ENCODE peak calls at places on chromosomes 1 and 21, in five cellular contexts. H is GM13976, O is glomerular endothelial cell, B is BJ, W is AG04450. I is an unnamed sample.

GRCh38 chr1:246214708-246215504 is 292.2 kb downstream of the SMYD3 start:
- DNase-seq in H (peak), O (peak), B (peak), W (peak), I (peak)

GRCh38 chr1:234699795-234700665 is 90.1 kb upstream of the IRF2BP2 start:
- DNase-seq in H (peak), O (no peak), B (peak), W (no peak), I (no peak)

GRCh38 chr1:155133799-155134281 is 1.8 kb upstream of the SLC50A1 start:
- DNase-seq in H (no peak), O (no peak), B (no peak), W (no peak), I (no peak)

GRCh38 chr1:159054427-159054826 is 22.1 kb downstream of the AIM2 start:
- DNase-seq in H (no peak), O (no peak), B (no peak), W (no peak), I (no peak)

GRCh38 chr1:6490181-6491075 is 1.0 kb downstream of the PLEKHG5 start:
- DNase-seq in H (peak), O (no peak), B (no peak), W (peak), I (peak)

GRCh38 chr1:109080441-109081082 is 4.8 kb upstream of the TAF13 start:
- DNase-seq in H (no peak), O (no peak), B (no peak), W (no peak), I (no peak)

GRCh38 chr21:31498985-31499384 is 154.9 kb upstream of the TIAM1 start:
- DNase-seq in H (no peak), O (no peak), B (no peak), W (no peak), I (no peak)

GRCh38 chr1:39892611-39893595 is 8.8 kb downstream of the MYCL start:
- DNase-seq in H (no peak), O (no peak), B (peak), W (peak), I (no peak)

GRCh38 chr1:221149676-221150075 is 270.4 kb downstream of the HLX start:
- DNase-seq in H (no peak), O (no peak), B (no peak), W (no peak), I (no peak)

GRCh38 chr1:229895605-229896004 is 171.4 kb upstream of the GALNT2 start:
- DNase-seq in H (no peak), O (no peak), B (no peak), W (no peak), I (no peak)

GRCh38 chr1:1775364-1776226 is 2.7 kb downstream of the NADK start:
- DNase-seq in H (no peak), O (no peak), B (no peak), W (no peak), I (no peak)

GRCh38 chr1:42853116-42853884 is 6.9 kb downstream of the ZNF691 start:
- DNase-seq in H (no peak), O (no peak), B (no peak), W (no peak), I (no peak)

GRCh38 chr1:18553388-18553787 is 72.7 kb downstream of the KLHDC7A start:
- DNase-seq in H (no peak), O (no peak), B (no peak), W (no peak), I (no peak)

GRCh38 chr1:115323366-115324004 is 14.6 kb downstream of the NGF start:
- DNase-seq in H (no peak), O (no peak), B (no peak), W (no peak), I (no peak)

GRCh38 chr1:59645893-59646292 is 168.9 kb upstream of the HOOK1 start:
- DNase-seq in H (no peak), O (no peak), B (peak), W (peak), I (peak)

GRCh38 chr1:79197421-79197820 is 190.9 kb upstream of the ADGRL4 start:
- DNase-seq in H (no peak), O (no peak), B (no peak), W (no peak), I (peak)

GRCh38 chr1:200379431-200379755 is 30.4 kb downstream of the ZNF281 start:
- DNase-seq in H (no peak), O (no peak), B (peak), W (peak), I (peak)

GRCh38 chr1:71766748-71767147 is 515.6 kb downstream of the NEGR1 start:
- DNase-seq in H (no peak), O (no peak), B (no peak), W (no peak), I (no peak)

GRCh38 chr1:153626929-153627796 is at the start of gene S100A13:
- DNase-seq in H (peak), O (peak), B (peak), W (peak), I (peak)

GRCh38 chr1:224211262-224211962 is 28.4 kb downstream of the DEGS1 start:
- DNase-seq in H (no peak), O (no peak), B (no peak), W (peak), I (peak)

GRCh38 chr1:61659061-61659460 is 65.9 kb downstream of the TM2D1 start:
- DNase-seq in H (peak), O (no peak), B (no peak), W (no peak), I (no peak)

GRCh38 chr1:107664882-107665871 is 299.8 kb downstream of the VAV3 start:
- DNase-seq in H (no peak), O (no peak), B (no peak), W (no peak), I (no peak)

GRCh38 chr1:23528245-23528978 is 2.6 kb downstream of the E2F2 start:
- DNase-seq in H (peak), O (no peak), B (peak), W (no peak), I (no peak)

GRCh38 chr1:239538244-239538988 is 152.0 kb downstream of the CHRM3 start:
- DNase-seq in H (no peak), O (no peak), B (no peak), W (no peak), I (no peak)

GRCh38 chr1:178921499-178921898 is 50.6 kb upstream of the ANGPTL1 start:
- DNase-seq in H (no peak), O (no peak), B (no peak), W (no peak), I (no peak)

GRCh38 chr21:37603129-37603528 is 236.6 kb downstream of the DYRK1A start:
- DNase-seq in H (no peak), O (no peak), B (no peak), W (no peak), I (no peak)

GRCh38 chr1:33374336-33375105 is 53.6 kb upstream of the A3GALT2 start:
- DNase-seq in H (no peak), O (no peak), B (no peak), W (no peak), I (no peak)

GRCh38 chr1:33032126-33032869 is 4.4 kb downstream of the AK2 start:
- DNase-seq in H (no peak), O (no peak), B (no peak), W (no peak), I (no peak)

GRCh38 chr1:194056169-194056568 is 869.8 kb upstream of the B3GALT2 start:
- DNase-seq in H (no peak), O (no peak), B (no peak), W (no peak), I (no peak)

GRCh38 chr1:109782927-109783326 is 19.2 kb upstream of the EPS8L3 start:
- DNase-seq in H (no peak), O (no peak), B (no peak), W (no peak), I (no peak)

GRCh38 chr1:2555634-2556276 is 416 bp upstream of the TNFRSF14 start:
- DNase-seq in H (peak), O (no peak), B (no peak), W (no peak), I (no peak)